ENCODE peak calls at places on chromosomes 16 and 17, in five cellular contexts. One of them, this sample, is unnamed.

GRCh38 chr16:22428654-22429053 is 54.2 kb upstream of the CDR2 start:
- DNase-seq in NT2/D1: no peak
- DNase-seq in GM12878: no peak
- DNase-seq in HepG2: no peak
- DNase-seq in H1: peak; percentile 29
- DNase-seq in this sample: no peak

GRCh38 chr16:29154676-29155121 is 169.8 kb downstream of the LAT start:
- DNase-seq in NT2/D1: no peak
- DNase-seq in GM12878: no peak
- DNase-seq in HepG2: no peak
- DNase-seq in H1: no peak
- DNase-seq in this sample: no peak

GRCh38 chr17:77810536-77810935 is 148.0 kb upstream of the TNRC6C start:
- DNase-seq in NT2/D1: peak; percentile 32
- DNase-seq in GM12878: no peak
- DNase-seq in HepG2: no peak
- DNase-seq in H1: no peak
- DNase-seq in this sample: no peak

GRCh38 chr17:68421486-68421885 is 35.8 kb downstream of the WIPI1 start:
- DNase-seq in NT2/D1: no peak
- DNase-seq in GM12878: no peak
- DNase-seq in HepG2: no peak
- DNase-seq in H1: no peak
- DNase-seq in this sample: no peak

GRCh38 chr16:30079480-30079879 is 3.7 kb downstream of the PPP4C start:
- DNase-seq in NT2/D1: no peak
- DNase-seq in GM12878: no peak
- DNase-seq in HepG2: no peak
- DNase-seq in H1: no peak
- DNase-seq in this sample: no peak

GRCh38 chr16:67770371-67770991 is 35.9 kb downstream of the RANBP10 start:
- DNase-seq in NT2/D1: no peak
- DNase-seq in GM12878: no peak
- DNase-seq in HepG2: no peak
- DNase-seq in H1: no peak
- DNase-seq in this sample: no peak

GRCh38 chr16:67241008-67241900 is 6.0 kb downstream of the FHOD1 start:
- DNase-seq in NT2/D1: peak; percentile 54
- DNase-seq in GM12878: no peak
- DNase-seq in HepG2: peak; percentile 32
- DNase-seq in H1: no peak
- DNase-seq in this sample: no peak

GRCh38 chr17:75610103-75610984 is 22.7 kb downstream of the MYO15B start:
- DNase-seq in NT2/D1: no peak
- DNase-seq in GM12878: no peak
- DNase-seq in HepG2: peak; percentile 56
- DNase-seq in H1: no peak
- DNase-seq in this sample: no peak

GRCh38 chr16:30805370-30806169 is 18.6 kb upstream of the ZNF629 start:
- DNase-seq in NT2/D1: peak; percentile 68
- DNase-seq in GM12878: no peak
- DNase-seq in HepG2: peak; percentile 78
- DNase-seq in H1: peak; percentile 84
- DNase-seq in this sample: peak; percentile 95

GRCh38 chr17:18332909-18333489 is 17.9 kb downstream of the SMCR8 start:
- DNase-seq in NT2/D1: no peak
- DNase-seq in GM12878: no peak
- DNase-seq in HepG2: no peak
- DNase-seq in H1: no peak
- DNase-seq in this sample: no peak

GRCh38 chr17:82050761-82051641 is 610 bp downstream of the RFNG start:
- DNase-seq in NT2/D1: no peak
- DNase-seq in GM12878: no peak
- DNase-seq in HepG2: no peak
- DNase-seq in H1: no peak
- DNase-seq in this sample: no peak

GRCh38 chr17:73283841-73284282 is 22.2 kb upstream of the CPSF4L start:
- DNase-seq in NT2/D1: peak; percentile 48
- DNase-seq in GM12878: no peak
- DNase-seq in HepG2: no peak
- DNase-seq in H1: peak; percentile 77
- DNase-seq in this sample: no peak

GRCh38 chr17:73776978-73777567 is 132.8 kb upstream of the SDK2 start:
- DNase-seq in NT2/D1: no peak
- DNase-seq in GM12878: no peak
- DNase-seq in HepG2: no peak
- DNase-seq in H1: no peak
- DNase-seq in this sample: no peak

GRCh38 chr17:49494937-49495841 is at the start of gene NGFR:
- DNase-seq in NT2/D1: no peak
- DNase-seq in GM12878: no peak
- DNase-seq in HepG2: no peak
- DNase-seq in H1: peak; percentile 79
- DNase-seq in this sample: peak; percentile 78

GRCh38 chr17:59607817-59608403 is 11.8 kb upstream of the CLTC start:
- DNase-seq in NT2/D1: no peak
- DNase-seq in GM12878: no peak
- DNase-seq in HepG2: peak; percentile 30
- DNase-seq in H1: peak; percentile 75
- DNase-seq in this sample: peak; percentile 27

GRCh38 chr17:10698116-10698818 is 873 bp downstream of the ADPRM start:
- DNase-seq in NT2/D1: no peak
- DNase-seq in GM12878: no peak
- DNase-seq in HepG2: peak; percentile 10
- DNase-seq in H1: no peak
- DNase-seq in this sample: peak; percentile 11

GRCh38 chr16:83356266-83356665 is 451.5 kb upstream of the HSBP1 start:
- DNase-seq in NT2/D1: peak; percentile 57
- DNase-seq in GM12878: no peak
- DNase-seq in HepG2: peak; percentile 56
- DNase-seq in H1: no peak
- DNase-seq in this sample: peak; percentile 51

GRCh38 chr17:41687828-41688640 is 651 bp upstream of the EIF1 start:
- DNase-seq in NT2/D1: no peak
- DNase-seq in GM12878: no peak
- DNase-seq in HepG2: peak; percentile 74
- DNase-seq in H1: peak; percentile 48
- DNase-seq in this sample: no peak

GRCh38 chr17:50187741-50188520 is 13.5 kb downstream of the COL1A1 start:
- DNase-seq in NT2/D1: no peak
- DNase-seq in GM12878: no peak
- DNase-seq in HepG2: no peak
- DNase-seq in H1: no peak
- DNase-seq in this sample: no peak

GRCh38 chr16:69187891-69188451 is 1.0 kb downstream of the SNTB2 start:
- DNase-seq in NT2/D1: peak; percentile 11
- DNase-seq in GM12878: no peak
- DNase-seq in HepG2: peak; percentile 14
- DNase-seq in H1: no peak
- DNase-seq in this sample: peak; percentile 32

GRCh38 chr17:72119963-72120877 is 600 bp upstream of the SOX9 start:
- DNase-seq in NT2/D1: no peak
- DNase-seq in GM12878: no peak
- DNase-seq in HepG2: peak; percentile 79
- DNase-seq in H1: peak; percentile 72
- DNase-seq in this sample: peak; percentile 66

GRCh38 chr17:50128441-50129302 is 1.3 kb downstream of the SAMD14 start:
- DNase-seq in NT2/D1: no peak
- DNase-seq in GM12878: no peak
- DNase-seq in HepG2: no peak
- DNase-seq in H1: peak; percentile 84
- DNase-seq in this sample: no peak

GRCh38 chr17:42843358-42843934 is 934 bp upstream of the AOC2 start:
- DNase-seq in NT2/D1: peak; percentile 48
- DNase-seq in GM12878: no peak
- DNase-seq in HepG2: peak; percentile 73
- DNase-seq in H1: no peak
- DNase-seq in this sample: peak; percentile 71

GRCh38 chr16:46961373-46962353 is 11.8 kb downstream of the DNAJA2 start:
- DNase-seq in NT2/D1: no peak
- DNase-seq in GM12878: no peak
- DNase-seq in HepG2: no peak
- DNase-seq in H1: no peak
- DNase-seq in this sample: no peak

GRCh38 chr16:79451196-79451816 is 149.2 kb downstream of the MAF start:
- DNase-seq in NT2/D1: no peak
- DNase-seq in GM12878: peak; percentile 19
- DNase-seq in HepG2: no peak
- DNase-seq in H1: no peak
- DNase-seq in this sample: no peak

GRCh38 chr16:82639666-82640336 is 13.0 kb downstream of the CDH13 start:
- DNase-seq in NT2/D1: no peak
- DNase-seq in GM12878: no peak
- DNase-seq in HepG2: peak; percentile 46
- DNase-seq in H1: peak; percentile 83
- DNase-seq in this sample: peak; percentile 47

GRCh38 chr16:83344014-83344413 is 463.8 kb upstream of the HSBP1 start:
- DNase-seq in NT2/D1: no peak
- DNase-seq in GM12878: no peak
- DNase-seq in HepG2: no peak
- DNase-seq in H1: no peak
- DNase-seq in this sample: no peak

GRCh38 chr17:77893144-77894044 is 65.1 kb upstream of the TNRC6C start:
- DNase-seq in NT2/D1: no peak
- DNase-seq in GM12878: no peak
- DNase-seq in HepG2: no peak
- DNase-seq in H1: no peak
- DNase-seq in this sample: no peak

GRCh38 chr17:19317359-19318095 is 45.0 kb downstream of the B9D1 start:
- DNase-seq in NT2/D1: peak; percentile 86
- DNase-seq in GM12878: no peak
- DNase-seq in HepG2: peak; percentile 89
- DNase-seq in H1: peak; percentile 80
- DNase-seq in this sample: peak; percentile 56

GRCh38 chr16:82660078-82660645 is 33.4 kb downstream of the CDH13 start:
- DNase-seq in NT2/D1: no peak
- DNase-seq in GM12878: no peak
- DNase-seq in HepG2: no peak
- DNase-seq in H1: no peak
- DNase-seq in this sample: no peak

GRCh38 chr16:88298166-88298881 is 84.4 kb upstream of the ZNF469 start:
- DNase-seq in NT2/D1: no peak
- DNase-seq in GM12878: no peak
- DNase-seq in HepG2: no peak
- DNase-seq in H1: no peak
- DNase-seq in this sample: no peak

GRCh38 chr17:58666858-58667267 is 25.0 kb downstream of the TEX14 start:
- DNase-seq in NT2/D1: no peak
- DNase-seq in GM12878: no peak
- DNase-seq in HepG2: no peak
- DNase-seq in H1: no peak
- DNase-seq in this sample: no peak

GRCh38 chr16:66154801-66155200 is 211.7 kb upstream of the CDH5 start:
- DNase-seq in NT2/D1: no peak
- DNase-seq in GM12878: no peak
- DNase-seq in HepG2: no peak
- DNase-seq in H1: no peak
- DNase-seq in this sample: no peak

GRCh38 chr16:31695667-31696066 is 168.0 kb downstream of the AHSP start:
- DNase-seq in NT2/D1: no peak
- DNase-seq in GM12878: no peak
- DNase-seq in HepG2: no peak
- DNase-seq in H1: no peak
- DNase-seq in this sample: no peak

GRCh38 chr16:2486645-2487516 is 12.0 kb downstream of the TBC1D24 start:
- DNase-seq in NT2/D1: no peak
- DNase-seq in GM12878: peak; percentile 51
- DNase-seq in HepG2: no peak
- DNase-seq in H1: no peak
- DNase-seq in this sample: no peak
- TF ChIP-seq SUZ12 in NT2/D1: no peak
- TF ChIP-seq SUZ12 in GM12878: no peak
- TF ChIP-seq SUZ12 in HepG2: no peak
- TF ChIP-seq SUZ12 in H1: no peak
- TF ChIP-seq SUZ12 in this sample: no peak

DNA sequence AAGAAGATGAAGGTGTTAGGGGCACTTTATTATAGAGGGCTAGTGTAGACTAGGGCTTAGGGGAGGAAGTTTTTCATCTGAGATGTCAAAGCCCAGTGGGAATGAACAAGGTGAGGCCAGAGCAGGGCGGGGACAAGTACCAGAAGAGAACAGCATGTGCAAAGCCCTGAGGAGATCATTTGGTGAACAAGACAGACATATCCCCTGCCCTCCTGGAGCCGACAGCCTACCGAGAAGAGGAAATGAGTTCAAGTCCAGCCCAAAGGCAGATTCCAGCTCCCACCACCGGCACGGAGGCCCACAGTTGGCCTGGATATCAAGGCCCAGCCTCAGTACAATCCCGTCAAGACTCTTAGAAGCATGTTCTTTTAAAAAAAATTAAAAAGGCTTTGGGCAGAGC is 61.1 kb downstream of the C16orf78 start:
- DNase-seq in NT2/D1: no peak
- DNase-seq in GM12878: no peak
- DNase-seq in HepG2: no peak
- DNase-seq in H1: no peak
- DNase-seq in this sample: no peak
- TF ChIP-seq SUZ12 in NT2/D1: no peak
- TF ChIP-seq SUZ12 in GM12878: no peak
- TF ChIP-seq SUZ12 in HepG2: no peak
- TF ChIP-seq SUZ12 in H1: no peak
- TF ChIP-seq SUZ12 in this sample: no peak

GRCh38 chr16:50298075-50298460 is 31.7 kb downstream of the ADCY7 start:
- DNase-seq in NT2/D1: no peak
- DNase-seq in GM12878: no peak
- DNase-seq in HepG2: peak; percentile 71
- DNase-seq in H1: no peak
- DNase-seq in this sample: no peak
- TF ChIP-seq SUZ12 in NT2/D1: no peak
- TF ChIP-seq SUZ12 in GM12878: no peak
- TF ChIP-seq SUZ12 in HepG2: no peak
- TF ChIP-seq SUZ12 in H1: no peak
- TF ChIP-seq SUZ12 in this sample: no peak

DNA sequence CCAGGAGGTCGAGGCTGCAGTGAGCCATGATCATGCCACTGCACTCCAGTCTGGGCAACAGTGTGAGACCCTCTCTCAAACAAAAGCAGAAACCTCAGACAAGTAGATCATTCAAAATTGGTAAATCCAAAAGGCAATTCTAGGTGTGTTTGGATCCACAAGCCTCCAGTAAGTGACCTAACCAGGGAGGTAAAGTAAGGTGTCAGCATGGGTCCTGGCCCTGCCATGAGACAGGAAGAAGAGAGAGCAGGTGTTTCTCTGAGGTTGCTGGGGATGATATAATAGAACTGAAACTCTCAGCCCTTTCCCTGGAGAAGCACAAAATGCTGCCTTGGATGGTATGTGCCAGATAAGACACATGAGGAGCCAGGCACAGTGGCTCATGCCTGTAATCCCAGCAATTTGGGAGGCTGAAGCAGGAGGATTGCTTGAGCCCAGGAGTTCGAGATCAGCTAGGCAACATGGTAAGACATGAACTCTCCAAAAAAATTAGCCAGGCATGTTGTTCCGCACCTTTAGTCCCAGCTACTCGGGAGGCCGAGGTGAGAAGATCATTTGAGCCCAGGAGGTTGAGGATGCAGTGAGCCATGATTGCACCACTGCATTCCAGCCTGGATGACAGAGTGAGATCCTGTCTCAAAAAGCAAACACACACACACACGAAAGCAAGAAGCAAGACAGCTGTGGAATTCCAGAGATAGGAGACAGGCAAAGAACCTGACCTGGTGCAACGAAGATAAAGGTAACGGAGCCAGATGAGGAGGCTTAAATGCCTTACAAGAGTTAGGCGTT is 6.5 kb downstream of the TM4SF5 start:
- DNase-seq in NT2/D1: no peak
- DNase-seq in GM12878: no peak
- DNase-seq in HepG2: peak; percentile 83
- DNase-seq in H1: no peak
- DNase-seq in this sample: no peak
- TF ChIP-seq SUZ12 in NT2/D1: no peak
- TF ChIP-seq SUZ12 in GM12878: no peak
- TF ChIP-seq SUZ12 in HepG2: no peak
- TF ChIP-seq SUZ12 in H1: no peak
- TF ChIP-seq SUZ12 in this sample: no peak

This sample was measured in HEK293T.